ENCODE peak calls at places on chromosomes 5 and 9, in nine cellular contexts. One of them, this sample, is unnamed.

GRCh38 chr5:3310551-3311340 is 284.9 kb upstream of the IRX1 start:
- DNase-seq in testis: peak; percentile 62
- DNase-seq in AG09319: no peak
- DNase-seq in HEK293T: no peak
- DNase-seq in mammary epithelial cell: peak; percentile 99
- DNase-seq in M059J: peak; percentile 99
- DNase-seq in uterus: no peak
- DNase-seq in COLO829: peak; percentile 77
- DNase-seq in RPMI7951: peak; percentile 97
- DNase-seq in this sample: peak; percentile 91

GRCh38 chr9:112887377-112887776 is 3.3 kb downstream of the SLC46A2 start:
- DNase-seq in mammary epithelial cell: no peak
- DNase-seq in M059J: peak; percentile 7
- DNase-seq in RPMI7951: no peak
- DNase-seq in uterus: no peak
- DNase-seq in HEK293T: no peak
- DNase-seq in testis: peak; percentile 77
- DNase-seq in COLO829: no peak
- DNase-seq in AG09319: no peak
- DNase-seq in this sample: peak; percentile 83

GRCh38 chr5:142894749-142895148 is 124.6 kb downstream of the ARHGAP26 start:
- DNase-seq in HEK293T: no peak
- DNase-seq in uterus: no peak
- DNase-seq in M059J: peak; percentile 75
- DNase-seq in RPMI7951: peak; percentile 71
- DNase-seq in AG09319: peak; percentile 52
- DNase-seq in mammary epithelial cell: no peak
- DNase-seq in COLO829: no peak
- DNase-seq in testis: no peak
- DNase-seq in this sample: no peak

GRCh38 chr5:82349651-82350050 is 71.5 kb upstream of the RPS23 start:
- DNase-seq in COLO829: peak; percentile 19
- DNase-seq in M059J: peak; percentile 38
- DNase-seq in mammary epithelial cell: no peak
- DNase-seq in RPMI7951: peak; percentile 48
- DNase-seq in testis: peak; percentile 47
- DNase-seq in uterus: no peak
- DNase-seq in HEK293T: peak; percentile 60
- DNase-seq in AG09319: no peak
- DNase-seq in this sample: no peak

GRCh38 chr5:75335952-75336624 is 932 bp upstream of the HMGCR start:
- DNase-seq in mammary epithelial cell: peak; percentile 78
- DNase-seq in RPMI7951: peak; percentile 82
- DNase-seq in uterus: no peak
- DNase-seq in HEK293T: peak; percentile 58
- DNase-seq in AG09319: peak; percentile 59
- DNase-seq in COLO829: peak; percentile 33
- DNase-seq in M059J: peak; percentile 82
- DNase-seq in testis: no peak
- DNase-seq in this sample: no peak

GRCh38 chr5:33734541-33734940 is 157.2 kb downstream of the ADAMTS12 start:
- DNase-seq in uterus: peak; percentile 24
- DNase-seq in AG09319: no peak
- DNase-seq in HEK293T: no peak
- DNase-seq in mammary epithelial cell: no peak
- DNase-seq in RPMI7951: no peak
- DNase-seq in testis: peak; percentile 37
- DNase-seq in COLO829: no peak
- DNase-seq in M059J: peak; percentile 51
- DNase-seq in this sample: no peak

GRCh38 chr5:170875811-170876210 is 14.0 kb downstream of the RANBP17 start:
- DNase-seq in uterus: no peak
- DNase-seq in COLO829: no peak
- DNase-seq in mammary epithelial cell: no peak
- DNase-seq in AG09319: no peak
- DNase-seq in M059J: no peak
- DNase-seq in RPMI7951: no peak
- DNase-seq in HEK293T: no peak
- DNase-seq in testis: no peak
- DNase-seq in this sample: no peak

GRCh38 chr5:142313693-142314092 is 11.1 kb downstream of the SPRY4 start:
- DNase-seq in HEK293T: no peak
- DNase-seq in testis: no peak
- DNase-seq in uterus: no peak
- DNase-seq in M059J: no peak
- DNase-seq in mammary epithelial cell: no peak
- DNase-seq in RPMI7951: no peak
- DNase-seq in COLO829: no peak
- DNase-seq in AG09319: no peak
- DNase-seq in this sample: no peak

GRCh38 chr5:122053181-122054109 is 24.6 kb downstream of the LOX start:
- DNase-seq in uterus: no peak
- DNase-seq in COLO829: no peak
- DNase-seq in RPMI7951: no peak
- DNase-seq in HEK293T: no peak
- DNase-seq in AG09319: no peak
- DNase-seq in mammary epithelial cell: no peak
- DNase-seq in testis: no peak
- DNase-seq in M059J: peak; percentile 2
- DNase-seq in this sample: peak; percentile 84

GRCh38 chr5:139642891-139643871 is 5.0 kb upstream of the CXXC5 start:
- DNase-seq in AG09319: no peak
- DNase-seq in uterus: no peak
- DNase-seq in testis: no peak
- DNase-seq in HEK293T: no peak
- DNase-seq in RPMI7951: no peak
- DNase-seq in mammary epithelial cell: no peak
- DNase-seq in COLO829: no peak
- DNase-seq in M059J: no peak
- DNase-seq in this sample: peak; percentile 80